ENCODE peak calls at places on chromosomes 6 and 20, in five cellular contexts. Y is spleen; M is stimulated activated CD4-positive, alpha-beta T cell treated with anti-CD3 and anti-CD28 coated beads, Interleukin-2, amount 100 ng/mL, for 48 hours; X is heart right ventricle; F is activated gamma-delta T cell. W is an unnamed sample.

GRCh38 chr20:13221673-13222318 is 722 bp downstream of the ISM1 start:
- DNase-seq in Y (peak), M (peak), X (no peak), F (no peak), W (no peak)

GRCh38 chr20:57843941-57844625 is 134.3 kb upstream of the PMEPA1 start:
- DNase-seq in Y (no peak), M (no peak), X (no peak), F (no peak), W (no peak)

GRCh38 chr6:151385177-151385576 is 6.2 kb downstream of the ZBTB2 start:
- DNase-seq in Y (no peak), M (no peak), X (no peak), F (no peak), W (no peak)

GRCh38 chr6:44219053-44219814 is 2.5 kb downstream of the MYMX start:
- DNase-seq in Y (peak), M (no peak), X (peak), F (no peak), W (peak)

GRCh38 chr6:165649152-165649551 is 13.9 kb downstream of the PDE10A start:
- DNase-seq in Y (no peak), M (no peak), X (no peak), F (no peak), W (no peak)

GRCh38 chr6:25652007-25652515 is at the start of gene SCGN:
- DNase-seq in Y (no peak), M (peak), X (peak), F (no peak), W (no peak)

GRCh38 chr6:17011985-17012384 is 89.9 kb upstream of the STMND1 start:
- DNase-seq in Y (no peak), M (no peak), X (no peak), F (no peak), W (no peak)

GRCh38 chr6:37487891-37488290 is 11.8 kb downstream of the CCDC167 start:
- DNase-seq in Y (no peak), M (no peak), X (no peak), F (no peak), W (no peak)

GRCh38 chr20:33191955-33192354 is 24.0 kb downstream of the BPIFA2 start:
- DNase-seq in Y (no peak), M (no peak), X (no peak), F (no peak), W (no peak)

GRCh38 chr6:44084231-44085014 is 42.8 kb downstream of the MRPL14 start:
- DNase-seq in Y (no peak), M (no peak), X (no peak), F (no peak), W (no peak)

GRCh38 chr6:150346346-150346745 is 22.5 kb upstream of the IYD start:
- DNase-seq in Y (no peak), M (no peak), X (no peak), F (no peak), W (no peak)

GRCh38 chr6:113645576-113645970 is 211.6 kb upstream of the MARCKS start:
- DNase-seq in Y (no peak), M (no peak), X (no peak), F (no peak), W (no peak)

GRCh38 chr6:158648682-158649131 is 1.1 kb upstream of the SYTL3 start:
- DNase-seq in Y (no peak), M (no peak), X (no peak), F (no peak), W (no peak)

GRCh38 chr6:48775157-48775556 is 664.2 kb upstream of the PTCHD4 start:
- DNase-seq in Y (no peak), M (no peak), X (no peak), F (no peak), W (no peak)

GRCh38 chr6:83884523-83884922 is 25.0 kb downstream of the CYB5R4 start:
- DNase-seq in Y (no peak), M (no peak), X (no peak), F (no peak), W (no peak)